ENCODE peak calls at places on chromosomes 3 and 15, in six cellular contexts. Y is HepG2, F is GM12892, N is K562, D is H1, U is GM12878. B is an unnamed sample.
A peak's percentile ranks its signal among the peaks of the same experiment; 100 is the strongest.

GRCh38 chr3:159149633-159150032 is 347.8 kb downstream of the MFSD1 start:
- DNase-seq in Y (no peak), F (no peak), N (no peak), D (no peak), U (no peak), B (no peak)

GRCh38 chr3:115518100-115518852 is 105.0 kb upstream of the GAP43 start:
- DNase-seq in Y (no peak), F (no peak), N (no peak), D (no peak), U (no peak), B (no peak)

GRCh38 chr3:127484601-127485388 is 105.7 kb downstream of the TPRA1 start:
- DNase-seq in Y (no peak), F (no peak), N (no peak), D (peak; percentile 23), U (no peak), B (no peak)

GRCh38 chr3:104519068-104519467 is 847.6 kb upstream of the ALCAM start:
- DNase-seq in Y (no peak), F (no peak), N (no peak), D (no peak), U (peak; percentile 54), B (no peak)

GRCh38 chr3:23157331-23157730 is 45.8 kb upstream of the UBE2E2 start:
- DNase-seq in Y (no peak), F (no peak), N (no peak), D (no peak), U (no peak), B (no peak)

GRCh38 chr3:186932281-186933181 is 2.2 kb downstream of the ST6GAL1 start:
- DNase-seq in Y (no peak), F (no peak), N (peak; percentile 28), D (no peak), U (no peak), B (no peak)

GRCh38 chr3:13343601-13344000 is 76.5 kb downstream of the NUP210 start:
- DNase-seq in Y (no peak), F (no peak), N (no peak), D (no peak), U (no peak), B (no peak)

GRCh38 chr15:80105193-80105984 is 45.9 kb downstream of the ZFAND6 start:
- DNase-seq in Y (no peak), F (no peak), N (no peak), D (no peak), U (no peak), B (no peak)

GRCh38 chr3:171172070-171172469 is 145.6 kb upstream of the SLC2A2 start:
- DNase-seq in Y (no peak), F (no peak), N (peak; percentile 54), D (peak; percentile 66), U (no peak), B (no peak)

GRCh38 chr3:45666729-45667440 is 22.3 kb upstream of the SACM1L start:
- DNase-seq in Y (no peak), F (no peak), N (no peak), D (no peak), U (no peak), B (no peak)

GRCh38 chr3:119529883-119530282 is 29.5 kb downstream of the CD80 start:
- DNase-seq in Y (no peak), F (no peak), N (no peak), D (no peak), U (no peak), B (no peak)

GRCh38 chr15:69595009-69595825 is 142.6 kb downstream of the RPLP1 start:
- DNase-seq in Y (no peak), F (no peak), N (no peak), D (no peak), U (no peak), B (no peak)

GRCh38 chr3:116087431-116087830 is 357.9 kb downstream of the LSAMP start:
- DNase-seq in Y (no peak), F (no peak), N (no peak), D (no peak), U (no peak), B (no peak)

GRCh38 chr3:194080913-194081800 is 54.8 kb upstream of the HES1 start:
- DNase-seq in Y (no peak), F (no peak), N (no peak), D (no peak), U (no peak), B (no peak)

GRCh38 chr3:69011331-69011730 is 2.2 kb downstream of the EOGT start:
- DNase-seq in Y (no peak), F (no peak), N (no peak), D (no peak), U (no peak), B (no peak)

GRCh38 chr3:78907367-78907766 is 860.4 kb downstream of the ROBO1 start:
- DNase-seq in Y (peak; percentile 55), F (no peak), N (no peak), D (no peak), U (no peak), B (no peak)

GRCh38 chr3:24305795-24306467 is 188.7 kb downstream of the THRB start:
- DNase-seq in Y (no peak), F (no peak), N (peak; percentile 42), D (peak; percentile 53), U (no peak), B (no peak)

GRCh38 chr3:37590328-37591079 is 271.2 kb upstream of the CTDSPL start:
- DNase-seq in Y (no peak), F (no peak), N (no peak), D (no peak), U (no peak), B (no peak)

GRCh38 chr15:56185980-56186379 is 57.7 kb downstream of the RFX7 start:
- DNase-seq in Y (no peak), F (no peak), N (no peak), D (no peak), U (no peak), B (no peak)

GRCh38 chr15:100913961-100914360 is 5.2 kb upstream of the LRRK1 start:
- DNase-seq in Y (no peak), F (no peak), N (no peak), D (no peak), U (no peak), B (no peak)
- TF ChIP-seq TAF1 in Y (no peak), F (no peak), N (no peak), D (no peak), U (no peak), B (no peak)

GRCh38 chr15:40421246-40422157 is 15.9 kb downstream of the IVD start:
- DNase-seq in Y (peak; percentile 37), F (peak; percentile 95), N (peak; percentile 89), D (peak; percentile 95), U (no peak), B (peak; percentile 94)
- TF ChIP-seq POLR2AphosphoS5 in Y (peak; percentile 33), F (no peak), N (no peak), D (peak; percentile 48), U (no peak), B (peak; percentile 4)

GRCh38 chr3:138609898-138610266 is 1.3 kb downstream of the FAIM start:
- DNase-seq in Y (no peak), F (no peak), N (no peak), D (no peak), U (no peak), B (no peak)

GRCh38 chr3:138608322-138609214 is at the start of gene FAIM:
- DNase-seq in Y (peak; percentile 50), F (peak; percentile 52), N (peak; percentile 66), D (peak; percentile 82), U (no peak), B (peak; percentile 64)
- TF ChIP-seq POLR2A in Y (peak; percentile 68), F (peak; percentile 73), N (peak; percentile 40), D (no peak), U (peak; percentile 81), B (peak; percentile 60)

GRCh38 chr3:40417845-40418543 is 31.0 kb downstream of the ENTPD3 start:
- DNase-seq in Y (no peak), F (no peak), N (peak; percentile 73), D (no peak), U (no peak), B (no peak)
- TF ChIP-seq TAF1 in Y (no peak), F (no peak), N (no peak), D (no peak), U (no peak), B (no peak)

DNA sequence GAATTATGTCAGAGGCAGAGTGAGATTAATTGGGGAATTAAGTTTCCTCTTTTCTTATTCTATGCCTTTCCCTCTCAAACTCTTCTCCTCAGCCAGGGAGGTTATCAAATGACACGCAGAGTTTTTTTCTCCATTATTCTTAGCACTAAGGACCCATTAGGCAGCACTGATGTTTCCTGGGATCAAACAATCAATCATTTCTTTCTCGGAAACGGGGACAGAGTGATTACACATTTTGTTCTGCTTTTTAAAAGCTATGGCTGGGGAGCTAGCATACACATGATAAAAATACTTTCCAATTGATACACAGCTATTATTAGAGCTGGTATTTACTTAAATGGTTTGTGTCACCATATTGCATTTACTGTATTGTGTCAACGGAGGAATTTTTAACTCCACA is 35.3 kb upstream of the PSMD6 start:
- DNase-seq in Y (no peak), F (no peak), N (no peak), D (no peak), U (no peak), B (no peak)
- TF ChIP-seq POLR2AphosphoS5 in Y (no peak), F (no peak), N (no peak), D (no peak), U (no peak), B (no peak)

GRCh38 chr15:85579957-85580694 is 199.7 kb downstream of the AKAP13 start:
- DNase-seq in Y (no peak), F (no peak), N (no peak), D (no peak), U (no peak), B (no peak)
- TF ChIP-seq POLR2A in Y (no peak), F (no peak), N (no peak), D (no peak), U (no peak), B (no peak)

GRCh38 chr3:53495091-53495517 is 693 bp downstream of the CACNA1D start:
- DNase-seq in Y (no peak), F (no peak), N (no peak), D (no peak), U (no peak), B (no peak)
- TF ChIP-seq TAF1 in Y (no peak), F (no peak), N (no peak), D (no peak), U (no peak), B (no peak)